ENCODE peak calls at places on chromosome 12, in six cellular contexts. G is WTC11, F is A549, Q is K562, L is HepG2, V is H1. Z is an unnamed sample.
A peak's percentile ranks its signal among the peaks of the same experiment; 100 is the strongest.

GRCh38 chr12:20596036-20596435 is 99.1 kb upstream of the SLCO1C1 start:
- DNase-seq in V (no peak), Q (no peak), L (no peak), G (no peak), F (no peak), Z (no peak)

GRCh38 chr12:94095618-94096017 is 52.8 kb upstream of the PLXNC1 start:
- DNase-seq in G (no peak), V (no peak), F (no peak), L (no peak), Q (no peak), Z (no peak)

GRCh38 chr12:102682698-102683289 is 202.4 kb upstream of the IGF1 start:
- DNase-seq in L (no peak), V (no peak), Q (no peak), G (no peak), F (no peak), Z (no peak)

GRCh38 chr12:32148372-32148771 is 41.7 kb downstream of the BICD1 start:
- DNase-seq in V (no peak), Q (no peak), L (no peak), F (no peak), G (no peak), Z (no peak)

GRCh38 chr12:34352098-34352497 is 329.8 kb downstream of the ALG10 start:
- DNase-seq in V (no peak), L (no peak), G (no peak), F (no peak), Q (no peak), Z (no peak)

GRCh38 chr12:97464241-97465011 is 1.8 kb downstream of the RMST start:
- DNase-seq in L (no peak), V (peak; percentile 17), F (no peak), Q (no peak), G (peak; percentile 14), Z (no peak)

GRCh38 chr12:56715798-56716197 is 9.3 kb downstream of the NACA start:
- DNase-seq in V (no peak), Q (no peak), L (no peak), G (no peak), F (no peak), Z (no peak)

GRCh38 chr12:65958456-65958855 is 134.2 kb downstream of the HMGA2 start:
- DNase-seq in Q (no peak), V (no peak), F (no peak), G (no peak), L (no peak), Z (no peak)

GRCh38 chr12:5000204-5000603 is 43.5 kb upstream of the KCNA5 start:
- DNase-seq in L (no peak), V (no peak), Q (no peak), F (no peak), G (no peak), Z (no peak)

GRCh38 chr12:26769611-26770010 is 63.4 kb downstream of the ITPR2 start:
- DNase-seq in V (no peak), L (no peak), F (no peak), Q (no peak), G (no peak), Z (no peak)

GRCh38 chr12:59934486-59934885 is 338.7 kb downstream of the SLC16A7 start:
- DNase-seq in L (no peak), G (no peak), V (no peak), Q (no peak), F (no peak), Z (peak; percentile 64)

GRCh38 chr12:26987634-26988424 is 26.4 kb downstream of the TM7SF3 start:
- DNase-seq in Q (no peak), G (no peak), F (no peak), V (no peak), L (no peak), Z (no peak)

GRCh38 chr12:105064564-105065222 is 19.6 kb downstream of the ALDH1L2 start:
- DNase-seq in F (no peak), V (no peak), Q (no peak), L (no peak), G (peak; percentile 18), Z (no peak)

GRCh38 chr12:116779597-116779996 is 41.5 kb downstream of the RNFT2 start:
- DNase-seq in F (no peak), V (no peak), G (no peak), Q (no peak), L (no peak), Z (no peak)

GRCh38 chr12:99772274-99772673 is 124.7 kb downstream of the GARIN6 start:
- DNase-seq in G (no peak), L (no peak), Q (no peak), V (no peak), F (no peak), Z (no peak)

GRCh38 chr12:100031821-100032220 is 47.1 kb upstream of the ANKS1B start:
- DNase-seq in V (no peak), L (no peak), Q (no peak), F (no peak), G (no peak), Z (no peak)

GRCh38 chr12:79920421-79921238 is 14.3 kb downstream of the PPP1R12A start:
- DNase-seq in L (no peak), V (no peak), G (no peak), F (no peak), Q (no peak), Z (no peak)

GRCh38 chr12:7017870-7018349 is 366 bp downstream of the LPCAT3 start:
- DNase-seq in Q (peak; percentile 67), F (peak; percentile 43), V (no peak), L (no peak), G (no peak), Z (no peak)

GRCh38 chr12:105474672-105475071 is 144.2 kb downstream of the C12orf75 start:
- DNase-seq in L (no peak), G (no peak), V (no peak), Q (no peak), F (no peak), Z (peak; percentile 62)

GRCh38 chr12:122749569-122750332 is 2.9 kb upstream of the DENR start:
- DNase-seq in V (no peak), G (peak; percentile 36), Q (peak; percentile 33), L (no peak), F (peak; percentile 64), Z (no peak)

GRCh38 chr12:19382111-19382526 is 57.2 kb upstream of the AEBP2 start:
- DNase-seq in F (peak; percentile 87), Q (no peak), L (peak; percentile 9), G (no peak), V (peak; percentile 13), Z (peak; percentile 65)

GRCh38 chr12:130511285-130511684 is 173.6 kb downstream of the PIWIL1 start:
- DNase-seq in G (no peak), L (no peak), F (no peak), Q (no peak), V (no peak), Z (no peak)

GRCh38 chr12:92034858-92035401 is 110.7 kb downstream of the BTG1 start:
- DNase-seq in Q (no peak), G (no peak), F (peak; percentile 24), L (peak; percentile 44), V (no peak), Z (peak; percentile 87)

GRCh38 chr12:71299541-71300376 is 139.8 kb upstream of the LGR5 start:
- DNase-seq in L (no peak), F (no peak), Q (peak; percentile 21), V (no peak), G (no peak), Z (no peak)

GRCh38 chr12:25570418-25570817 is 17.3 kb upstream of the LMNTD1 start:
- DNase-seq in V (no peak), G (no peak), F (no peak), Q (no peak), L (no peak), Z (no peak)

GRCh38 chr12:128969480-128970055 is 116.3 kb downstream of the GLT1D1 start:
- DNase-seq in V (peak; percentile 50), F (peak; percentile 10), Q (peak; percentile 43), G (peak; percentile 36), L (no peak), Z (no peak)

GRCh38 chr12:1360812-1361211 is 233.6 kb downstream of the FBXL14 start:
- DNase-seq in V (no peak), G (no peak), F (no peak), L (no peak), Q (no peak), Z (no peak)

GRCh38 chr12:77924703-77925102 is 94.0 kb downstream of the NAV3 start:
- DNase-seq in F (no peak), G (no peak), L (no peak), Q (no peak), V (no peak), Z (no peak)

GRCh38 chr12:77928078-77928477 is 97.4 kb downstream of the NAV3 start:
- DNase-seq in Q (no peak), L (no peak), G (no peak), V (no peak), F (no peak), Z (no peak)

GRCh38 chr12:77923882-77924281 is 93.2 kb downstream of the NAV3 start:
- DNase-seq in L (no peak), G (no peak), V (no peak), Q (no peak), F (no peak), Z (no peak)

GRCh38 chr12:77925536-77926108 is 94.9 kb downstream of the NAV3 start:
- DNase-seq in G (peak; percentile 69), L (peak; percentile 78), V (peak; percentile 68), Q (peak; percentile 33), F (peak; percentile 66), Z (peak; percentile 92)
- TF ChIP-seq JUN in G (no peak), L (no peak), V (no peak), Q (no peak), F (no peak), Z (no peak)

GRCh38 chr12:109185441-109185840 is 69.1 kb downstream of the ACACB start:
- DNase-seq in G (no peak), V (no peak), Q (no peak), L (no peak), F (no peak), Z (no peak)
- TF ChIP-seq JUN in G (no peak), V (no peak), Q (no peak), L (no peak), F (no peak), Z (no peak)

GRCh38 chr12:131735863-131736806 is 25.2 kb downstream of the SFSWAP start:
- DNase-seq in Q (no peak), F (no peak), V (no peak), L (no peak), G (no peak), Z (no peak)
- TF ChIP-seq JUN in Q (no peak), F (no peak), V (no peak), L (no peak), G (no peak), Z (no peak)

GRCh38 chr12:49887536-49888401 is 15.9 kb downstream of the FAIM2 start:
- DNase-seq in V (no peak), L (peak; percentile 55), G (no peak), Q (no peak), F (no peak), Z (no peak)

GRCh38 chr12:49887091-49887490 is 16.6 kb downstream of the FAIM2 start:
- DNase-seq in F (no peak), L (no peak), G (no peak), V (no peak), Q (no peak), Z (no peak)

GRCh38 chr12:49883065-49883464 is 20.6 kb downstream of the FAIM2 start:
- DNase-seq in V (no peak), G (peak; percentile 46), F (no peak), Q (no peak), L (no peak), Z (no peak)

GRCh38 chr12:49885663-49886461 is 17.8 kb downstream of the FAIM2 start:
- DNase-seq in V (no peak), Q (no peak), G (no peak), F (no peak), L (peak; percentile 47), Z (no peak)

GRCh38 chr12:49885118-49885517 is 18.6 kb downstream of the FAIM2 start:
- DNase-seq in V (no peak), F (no peak), L (no peak), Q (no peak), G (peak; percentile 37), Z (no peak)
- TF ChIP-seq JUN in V (no peak), F (no peak), L (no peak), Q (no peak), G (no peak), Z (no peak)

GRCh38 chr12:14923944-14924343 is 14.4 kb downstream of the ERP27 start:
- DNase-seq in F (no peak), G (no peak), V (no peak), Q (no peak), L (no peak), Z (no peak)
- TF ChIP-seq JUN in F (no peak), G (no peak), V (no peak), Q (no peak), L (no peak), Z (no peak)

Z was measured in endothelial cell of umbilical vein.